ENCODE peak calls at places on chromosomes 5 and 9, in four cellular contexts. F is fibroblast of lung, Q is hepatocyte, D is small intestine. R is an unnamed sample. For H3K9me3, the result is how much of the 10 kb centered on the place peaks cover.

GRCh38 chr5:50969207-50970145 is 303.0 kb downstream of the PARP8 start:
- DNase-seq in Q (peak), D (no peak), F (no peak), R (no peak)

GRCh38 chr5:168413062-168413461 is 73.2 kb upstream of the RARS1 start:
- DNase-seq in D (peak), Q (no peak), F (no peak), R (no peak)

GRCh38 chr9:122053951-122054350 is 39.2 kb downstream of the TTLL11 start:
- DNase-seq in Q (no peak), D (no peak), F (peak), R (no peak)

GRCh38 chr9:125785187-125785840 is 38.1 kb downstream of the PBX3 start:
- DNase-seq in D (no peak), Q (no peak), F (no peak), R (no peak)

GRCh38 chr5:98656106-98656795 is 117.2 kb upstream of the RGMB start:
- DNase-seq in F (peak), Q (no peak), D (no peak), R (no peak)

GRCh38 chr9:131277673-131278420 is 1.5 kb upstream of the FAM78A start:
- DNase-seq in F (peak), D (peak), Q (peak), R (peak)

GRCh38 chr9:5269249-5269715 is 35.2 kb downstream of the RLN2 start:
- DNase-seq in F (no peak), D (no peak), Q (peak), R (no peak)

GRCh38 chr9:34377402-34377741 is 674 bp upstream of the MYORG start:
- DNase-seq in F (no peak), Q (peak), D (no peak), R (no peak)

GRCh38 chr5:142408536-142409252 is 83.9 kb upstream of the SPRY4 start:
- DNase-seq in F (no peak), Q (no peak), D (no peak), R (no peak)

GRCh38 chr5:132298305-132298704 is 4.1 kb downstream of the SLC22A4 start:
- DNase-seq in D (no peak), F (peak), Q (no peak), R (no peak)

GRCh38 chr5:76145945-76146344 is 62.8 kb downstream of the SV2C start:
- DNase-seq in F (no peak), D (peak), Q (peak), R (no peak)

GRCh38 chr9:109815366-109815947 is 35.5 kb downstream of the PALM2AKAP2 start:
- DNase-seq in F (no peak), D (no peak), Q (no peak), R (no peak)

GRCh38 chr5:149182241-149182640 is 40.9 kb downstream of the ABLIM3 start:
- DNase-seq in F (no peak), D (no peak), Q (no peak), R (no peak)

GRCh38 chr5:56405536-56405935 is 172.4 kb upstream of the ANKRD55 start:
- DNase-seq in Q (no peak), F (no peak), D (no peak), R (no peak)

GRCh38 chr9:1869843-1870242 is 145.3 kb upstream of the SMARCA2 start:
- DNase-seq in F (no peak), Q (peak), D (peak), R (no peak)

GRCh38 chr9:91884746-91885687 is 65.0 kb downstream of the ROR2 start:
- DNase-seq in F (peak), Q (peak), D (no peak), R (no peak)

GRCh38 chr9:74284596-74284995 is 212.5 kb upstream of the RORB start:
- DNase-seq in Q (no peak), F (no peak), D (no peak), R (no peak)

GRCh38 chr9:109213300-109214121 is 46.5 kb upstream of the FRRS1L start:
- DNase-seq in F (no peak), D (no peak), Q (no peak), R (no peak)

GRCh38 chr5:90096415-90097081 is 313.0 kb downstream of the CETN3 start:
- DNase-seq in D (no peak), Q (peak), F (peak), R (no peak)

GRCh38 chr9:77176106-77176505 is 1.2 kb upstream of the VPS13A start:
- DNase-seq in D (no peak), Q (no peak), F (no peak), R (no peak)

GRCh38 chr9:31393240-31393639 is 991.2 kb upstream of the ACO1 start:
- DNase-seq in F (no peak), D (no peak), Q (no peak), R (no peak)

GRCh38 chr5:111385970-111386831 is 126.1 kb downstream of the STARD4 start:
- DNase-seq in D (no peak), Q (no peak), F (no peak), R (no peak)

DNA sequence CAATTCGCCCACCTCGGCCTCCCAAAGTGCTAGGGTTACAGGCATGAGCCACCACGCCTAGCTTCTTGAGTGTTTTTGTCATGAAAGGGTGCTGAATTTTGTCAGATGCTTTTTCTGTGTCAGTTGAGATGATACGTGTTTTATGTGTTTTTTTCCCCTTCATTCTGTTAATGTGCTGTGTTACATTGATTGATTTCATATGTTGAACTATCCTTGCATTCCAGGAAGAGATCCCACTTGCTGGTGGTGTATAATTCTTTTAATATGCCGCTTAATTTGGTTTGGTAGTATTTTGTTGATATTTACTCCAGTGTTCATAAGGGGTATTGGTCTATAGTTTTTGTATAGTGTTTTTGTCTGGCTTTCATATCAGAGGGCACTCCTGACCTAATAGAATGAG is 13.6 kb downstream of the ZBTB43 start:
- DNase-seq in D (no peak), Q (no peak), F (no peak), R (no peak)
- H3K9me3 ChIP-seq in D (under half), Q (under half), F (under half), R (under half)

GRCh38 chr5:157611571-157612067 is 36.0 kb upstream of the ADAM19 start:
- DNase-seq in D (no peak), Q (no peak), F (no peak), R (no peak)

GRCh38 chr5:157612071-157612476 is 36.5 kb upstream of the ADAM19 start:
- DNase-seq in Q (no peak), F (peak), D (no peak), R (no peak)

GRCh38 chr5:157610990-157611389 is 35.4 kb upstream of the ADAM19 start:
- DNase-seq in D (no peak), F (no peak), Q (no peak), R (no peak)

GRCh38 chr5:157613385-157614245 is 38.0 kb upstream of the ADAM19 start:
- DNase-seq in D (peak), Q (no peak), F (no peak), R (no peak)

GRCh38 chr5:157612581-157612980 is 37.0 kb upstream of the ADAM19 start:
- DNase-seq in Q (no peak), F (no peak), D (no peak), R (no peak)
- H3K9me3 ChIP-seq in Q (under half), F (under half), D (under half), R (under half)

GRCh38 chr5:158500019-158500418 is 599.7 kb downstream of the EBF1 start:
- DNase-seq in F (no peak), Q (no peak), D (no peak), R (no peak)

GRCh38 chr5:158498959-158499679 is 600.6 kb downstream of the EBF1 start:
- DNase-seq in Q (no peak), D (no peak), F (no peak), R (no peak)

GRCh38 chr5:158506648-158507047 is 593.1 kb downstream of the EBF1 start:
- DNase-seq in F (no peak), Q (no peak), D (no peak), R (no peak)

GRCh38 chr5:158499680-158499998 is 600.1 kb downstream of the EBF1 start:
- DNase-seq in Q (no peak), D (no peak), F (no peak), R (no peak)

DNA sequence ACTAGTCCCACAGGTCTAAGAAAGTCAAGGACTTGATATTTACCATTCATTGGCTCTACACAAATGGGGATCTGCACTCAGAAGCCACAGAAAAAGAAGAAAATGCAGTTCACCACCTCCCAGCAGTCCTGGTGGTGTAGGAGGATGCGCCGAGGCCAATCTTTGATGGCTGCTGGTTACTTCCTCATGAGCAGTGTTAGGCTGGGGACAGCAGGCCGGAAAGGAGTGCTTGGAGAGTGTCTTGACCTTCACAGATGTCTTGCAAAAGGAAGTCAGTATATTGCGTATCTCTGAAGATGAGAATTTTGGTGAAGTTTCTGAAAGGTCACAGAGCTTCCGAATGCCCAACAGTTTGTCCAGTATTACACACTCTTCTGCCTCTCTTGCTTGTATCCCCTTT is 597.0 kb downstream of the EBF1 start:
- DNase-seq in Q (no peak), D (no peak), F (no peak), R (no peak)
- H3K9me3 ChIP-seq in Q (under half), D (under half), F (under half), R (under half)

DNA sequence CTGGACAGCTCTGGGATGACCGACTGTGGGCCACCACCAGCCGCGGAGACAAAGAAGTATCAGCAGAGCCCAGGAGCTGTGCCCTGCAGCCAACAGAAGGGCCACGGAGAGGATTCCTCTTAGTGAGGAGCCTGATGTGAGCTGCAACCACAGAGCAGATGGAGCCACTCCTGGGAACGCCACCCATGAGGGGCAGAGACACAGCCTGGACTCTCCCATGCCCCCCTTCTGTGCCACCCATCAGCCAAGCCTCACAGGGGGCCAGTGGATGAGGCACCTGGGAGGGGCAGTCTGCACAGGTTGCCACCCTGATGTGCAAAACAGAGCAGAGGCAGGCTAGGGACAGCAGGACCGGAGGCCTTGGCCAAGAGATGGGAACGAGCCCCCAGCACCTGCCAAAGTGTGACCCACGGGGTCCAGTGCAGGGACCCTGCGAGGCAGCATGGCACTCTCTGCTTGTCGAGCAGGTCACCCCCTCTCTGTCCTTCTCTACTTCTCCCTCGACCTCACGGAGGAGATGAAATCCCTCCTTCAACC is 380.7 kb upstream of the IRX1 start:
- DNase-seq in Q (no peak), D (no peak), F (no peak), R (no peak)
- H3K9me3 ChIP-seq in Q (under half), D (under half), F (under half), R (under half)

GRCh38 chr9:135227641-135228251 is 140.3 kb downstream of the OLFM1 start:
- DNase-seq in D (no peak), Q (no peak), F (no peak), R (no peak)

GRCh38 chr9:135228345-135228982 is 141.0 kb downstream of the OLFM1 start:
- DNase-seq in F (no peak), Q (no peak), D (no peak), R (no peak)

GRCh38 chr9:135229701-135230385 is 142.4 kb downstream of the OLFM1 start:
- DNase-seq in F (no peak), D (no peak), Q (no peak), R (no peak)

GRCh38 chr9:135230386-135230765 is 142.9 kb downstream of the OLFM1 start:
- DNase-seq in Q (no peak), D (no peak), F (no peak), R (no peak)

DNA sequence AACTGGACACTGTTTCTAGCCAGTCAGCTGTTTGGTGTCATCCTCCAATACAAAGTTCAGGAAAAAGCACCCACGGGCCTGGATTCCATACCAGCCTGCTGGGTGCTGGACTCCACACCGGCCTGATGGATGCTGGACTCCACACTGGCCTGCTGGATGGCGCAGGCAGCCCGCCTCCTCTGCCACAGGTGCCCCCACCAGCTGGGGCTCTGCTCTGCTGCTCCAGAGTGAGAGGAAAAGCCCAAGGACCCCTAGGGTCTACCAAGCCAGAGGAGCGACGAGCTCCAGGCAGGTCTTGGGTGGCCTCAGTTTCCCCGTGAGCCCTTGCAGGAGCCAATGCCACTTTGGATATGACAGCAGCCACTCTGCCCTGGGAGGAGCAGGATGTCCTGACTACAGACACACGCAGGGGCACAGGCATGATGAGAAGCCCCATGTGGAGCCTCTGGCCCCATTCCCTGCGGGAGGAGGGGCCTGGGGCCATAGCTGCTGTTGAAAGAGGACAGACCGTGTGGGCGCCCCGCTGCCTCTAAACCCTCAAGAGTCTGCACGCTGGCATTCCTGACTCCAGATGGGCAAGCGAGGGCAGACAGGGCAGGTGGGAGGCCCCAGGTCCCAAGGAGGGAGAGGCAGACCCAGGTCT is 141.6 kb downstream of the OLFM1 start:
- DNase-seq in Q (no peak), D (no peak), F (no peak), R (no peak)
- H3K9me3 ChIP-seq in Q (under half), D (under half), F (under half), R (under half)

DNA sequence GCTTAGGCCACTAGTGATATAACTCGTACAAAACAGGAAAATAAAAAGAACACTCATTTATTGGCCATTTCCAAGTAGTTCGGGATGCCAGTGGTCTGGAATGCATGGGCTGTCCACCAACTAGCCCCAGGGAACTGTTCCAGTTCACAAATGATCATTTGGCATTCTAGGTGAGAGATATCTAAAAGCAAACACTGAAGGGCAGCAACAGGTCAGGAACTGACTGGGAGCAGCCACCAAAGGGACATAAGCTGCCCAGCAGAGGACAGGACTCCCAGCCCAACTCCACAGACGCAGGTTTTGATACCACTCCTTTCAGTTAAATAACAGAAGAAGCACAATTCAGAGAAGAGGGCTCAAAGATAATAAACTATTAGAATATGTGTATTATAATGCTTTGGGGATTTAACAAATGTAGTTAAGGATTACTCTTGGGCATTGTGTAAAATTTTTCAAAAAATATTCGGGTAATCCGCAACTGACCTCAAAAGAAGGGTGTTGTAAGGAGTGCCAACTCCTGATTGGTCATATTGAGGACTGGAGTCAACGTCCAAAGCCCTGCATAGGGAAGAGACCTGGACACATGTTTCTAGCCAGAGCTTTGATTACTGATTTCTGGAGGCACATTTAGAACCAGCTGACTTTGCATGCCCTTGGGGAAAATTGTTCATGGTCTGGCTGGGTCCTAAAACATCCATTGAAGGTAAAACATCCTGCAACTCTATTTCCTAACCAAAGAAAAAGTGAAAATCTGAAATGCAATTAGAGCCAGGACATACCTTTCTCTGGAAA is 320.0 kb downstream of the DNAH5 start:
- DNase-seq in Q (no peak), F (no peak), D (no peak), R (no peak)
- H3K9me3 ChIP-seq in Q (under half), F (under half), D (under half), R (under half)

GRCh38 chr5:129413570-129413969 is 46.5 kb upstream of the ADAMTS19 start:
- DNase-seq in Q (no peak), D (no peak), F (no peak), R (no peak)
- H3K9me3 ChIP-seq in Q (under half), D (under half), F (under half), R (under half)

DNA sequence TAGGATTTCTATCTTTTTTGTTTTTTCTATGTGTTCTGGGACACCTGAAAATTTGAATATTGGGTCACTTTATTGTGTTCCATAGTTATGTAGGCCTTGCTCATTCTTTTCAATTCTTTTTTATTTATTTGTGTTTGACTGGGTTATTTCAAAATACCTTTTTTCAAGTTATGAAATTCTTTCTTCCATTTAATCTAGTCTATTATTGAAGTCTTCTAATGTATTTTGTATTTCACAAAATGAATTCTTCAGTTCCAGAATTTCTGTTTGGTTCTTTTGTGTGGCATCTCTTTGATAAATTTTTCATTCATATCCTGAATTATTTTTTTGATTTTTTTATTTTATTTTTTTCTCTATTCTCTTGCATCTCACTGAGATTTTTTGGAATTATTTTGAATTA is 628.8 kb downstream of the NR2F1-AS1 start:
- DNase-seq in F (no peak), D (no peak), Q (no peak), R (no peak)
- H3K9me3 ChIP-seq in F (under half), D (under half), Q (under half), R (under half)

DNA sequence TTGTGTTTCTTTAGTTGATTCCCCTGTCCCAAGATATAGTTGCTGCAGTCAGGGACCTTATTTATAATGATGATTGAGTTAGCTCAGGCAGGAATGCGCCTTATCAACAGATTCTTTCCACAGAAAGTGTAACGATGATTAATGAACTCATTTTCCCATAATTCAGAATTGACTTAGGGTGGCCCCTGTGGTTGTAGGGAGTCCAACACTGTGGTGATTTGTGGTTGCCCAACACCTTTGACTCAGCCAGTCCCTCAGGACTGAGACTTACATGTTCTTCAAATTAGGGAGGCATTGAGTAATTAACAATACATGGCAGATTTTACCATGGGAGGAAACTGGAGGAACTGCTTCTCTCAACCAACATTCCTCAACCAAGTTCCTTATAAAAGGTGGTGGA is 221.9 kb downstream of the GABRG2 start:
- DNase-seq in F (no peak), D (no peak), Q (no peak), R (no peak)
- H3K9me3 ChIP-seq in F (under half), D (under half), Q (under half), R (under half)